ENCODE peak calls at places on chromosomes 13 and 19, in ten cellular contexts. O is SW 1271; W is stimulated activated CD4-positive, alpha-beta T cell treated with anti-CD3 and anti-CD28 coated beads, Interleukin-15, amount 100 ng/mL, for 1 hour; N is psoas muscle; P is T-helper 22 cell; U is ovary; K is Calu3; S is fibroblast of lung; E is renal cortical epithelial cell; B is CD4-positive, alpha-beta T cell. J is an unnamed sample.

GRCh38 chr19:42433503-42434260 is 6.5 kb upstream of the LIPE start:
- DNase-seq in O (no peak), W (peak; percentile 40), N (peak; percentile 91), P (peak; percentile 32), U (peak; percentile 18), K (peak; percentile 88), S (no peak), E (peak; percentile 65), B (peak; percentile 56), J (no peak)

GRCh38 chr19:38318595-38319142 is 976 bp upstream of the KCNK6 start:
- DNase-seq in O (no peak), W (no peak), N (no peak), P (no peak), U (peak; percentile 44), K (no peak), S (no peak), E (no peak), B (no peak), J (no peak)

GRCh38 chr13:44819245-44819644 is 170.0 kb downstream of the NUFIP1 start:
- DNase-seq in O (peak; percentile 45), W (no peak), N (no peak), P (no peak), U (no peak), K (peak; percentile 26), S (peak; percentile 93), E (peak; percentile 91), B (no peak), J (peak; percentile 45)

GRCh38 chr13:95160112-95160906 is 140.9 kb downstream of the ABCC4 start:
- DNase-seq in O (no peak), W (no peak), N (no peak), P (no peak), U (no peak), K (peak; percentile 2), S (peak; percentile 57), E (no peak), B (no peak), J (no peak)

GRCh38 chr13:60448907-60449510 is 52.0 kb downstream of the TDRD3 start:
- DNase-seq in O (no peak), W (no peak), N (no peak), P (no peak), U (no peak), K (peak; percentile 1), S (peak; percentile 44), E (peak; percentile 76), B (no peak), J (peak; percentile 12)

GRCh38 chr13:51542358-51542972 is 41.8 kb upstream of the WDFY2 start:
- DNase-seq in O (no peak), W (no peak), N (no peak), P (no peak), U (no peak), K (no peak), S (no peak), E (peak; percentile 44), B (no peak), J (no peak)

GRCh38 chr13:30800107-30800506 is 64.8 kb downstream of the ALOX5AP start:
- DNase-seq in O (no peak), W (no peak), N (no peak), P (no peak), U (no peak), K (no peak), S (no peak), E (no peak), B (no peak), J (no peak)

GRCh38 chr19:7743425-7743841 is 3.9 kb downstream of the CD209 start:
- DNase-seq in O (no peak), W (no peak), N (no peak), P (no peak), U (no peak), K (no peak), S (no peak), E (no peak), B (no peak), J (no peak)

GRCh38 chr13:98184796-98185195 is 7.7 kb upstream of the RNF113B start:
- DNase-seq in O (no peak), W (no peak), N (no peak), P (no peak), U (no peak), K (no peak), S (peak; percentile 76), E (peak; percentile 62), B (no peak), J (no peak)

GRCh38 chr19:3850320-3850972 is 18.4 kb downstream of the ZFR2 start:
- DNase-seq in O (no peak), W (no peak), N (no peak), P (no peak), U (no peak), K (no peak), S (no peak), E (no peak), B (no peak), J (no peak)

GRCh38 chr13:29227560-29227959 is 367.9 kb downstream of the SLC7A1 start:
- DNase-seq in O (no peak), W (no peak), N (no peak), P (no peak), U (no peak), K (no peak), S (no peak), E (no peak), B (no peak), J (no peak)

GRCh38 chr13:44236370-44236769 is 137.3 kb upstream of the SERP2 start:
- DNase-seq in O (no peak), W (no peak), N (no peak), P (no peak), U (no peak), K (no peak), S (no peak), E (no peak), B (no peak), J (no peak)

GRCh38 chr19:1046836-1047695 is 7.2 kb downstream of the ABCA7 start:
- DNase-seq in O (no peak), W (no peak), N (peak; percentile 48), P (no peak), U (no peak), K (no peak), S (no peak), E (no peak), B (no peak), J (no peak)

GRCh38 chr13:100589178-100589725 is 663 bp upstream of the GGACT start:
- DNase-seq in O (no peak), W (no peak), N (no peak), P (no peak), U (no peak), K (no peak), S (no peak), E (no peak), B (no peak), J (no peak)

GRCh38 chr13:44420376-44421220 is 47.0 kb downstream of the SERP2 start:
- DNase-seq in O (no peak), W (no peak), N (no peak), P (no peak), U (no peak), K (no peak), S (no peak), E (no peak), B (no peak), J (no peak)

GRCh38 chr13:83452292-83452950 is 429.9 kb downstream of the SLITRK1 start:
- DNase-seq in O (no peak), W (no peak), N (peak; percentile 47), P (no peak), U (no peak), K (no peak), S (no peak), E (no peak), B (no peak), J (no peak)

GRCh38 chr13:45222919-45223318 is 22.1 kb upstream of the KCTD4 start:
- DNase-seq in O (no peak), W (no peak), N (no peak), P (no peak), U (no peak), K (no peak), S (no peak), E (no peak), B (no peak), J (no peak)

GRCh38 chr13:27966641-27967202 is 2.4 kb downstream of the CDX2 start:
- DNase-seq in O (no peak), W (no peak), N (no peak), P (no peak), U (no peak), K (no peak), S (no peak), E (no peak), B (no peak), J (no peak)

GRCh38 chr19:11973020-11973810 is 8.4 kb downstream of the ZNF763 start:
- DNase-seq in O (no peak), W (no peak), N (no peak), P (no peak), U (no peak), K (no peak), S (no peak), E (no peak), B (no peak), J (no peak)

GRCh38 chr13:27954406-27954851 is 14.7 kb downstream of the CDX2 start:
- DNase-seq in O (no peak), W (no peak), N (no peak), P (no peak), U (peak; percentile 31), K (peak; percentile 51), S (peak; percentile 26), E (no peak), B (no peak), J (no peak)

GRCh38 chr13:103238441-103238840 is 172.2 kb upstream of the SLC10A2 start:
- DNase-seq in O (no peak), W (no peak), N (no peak), P (no peak), U (no peak), K (no peak), S (no peak), E (no peak), B (no peak), J (no peak)

GRCh38 chr19:30686252-30686762 is 314.1 kb downstream of the ZNF536 start:
- DNase-seq in O (no peak), W (no peak), N (no peak), P (no peak), U (peak; percentile 24), K (no peak), S (peak; percentile 14), E (no peak), B (no peak), J (no peak)

GRCh38 chr19:10761443-10762242 is 43.8 kb downstream of the DNM2 start:
- DNase-seq in O (no peak), W (no peak), N (no peak), P (no peak), U (no peak), K (no peak), S (no peak), E (no peak), B (no peak), J (no peak)

GRCh38 chr13:53189162-53189561 is 160.5 kb downstream of the OLFM4 start:
- DNase-seq in O (no peak), W (no peak), N (no peak), P (no peak), U (no peak), K (no peak), S (no peak), E (no peak), B (no peak), J (no peak)

GRCh38 chr13:51961493-51962403 is 49.5 kb downstream of the ATP7B start:
- DNase-seq in O (no peak), W (no peak), N (no peak), P (no peak), U (no peak), K (no peak), S (no peak), E (no peak), B (no peak), J (no peak)

GRCh38 chr19:8607386-8607785 is 3.1 kb downstream of the ADAMTS10 start:
- DNase-seq in O (no peak), W (no peak), N (no peak), P (no peak), U (no peak), K (no peak), S (peak; percentile 87), E (no peak), B (no peak), J (no peak)

J was measured in AG04449.